ENCODE peak calls at places on chromosomes 11 and 22, in five cellular contexts. T is NCI-H2081; K is neural progenitor cell; H is HT1080; L is stimulated activated CD8-positive, alpha-beta memory T cell treated with anti-CD3 and anti-CD28 coated beads, Interleukin-4, amount 100 ng/mL, for 24 hours. O is an unnamed sample.

GRCh38 chr11:5196731-5197130 is 3.8 kb downstream of the OR51V1 start:
- DNase-seq in T (no peak), K (no peak), H (no peak), L (no peak), O (no peak)

GRCh38 chr11:44658451-44658850 is 68.3 kb upstream of the TSPAN18 start:
- DNase-seq in T (no peak), K (peak; percentile 35), H (no peak), L (no peak), O (no peak)

GRCh38 chr22:25673721-25674120 is 68.3 kb upstream of the MYO18B start:
- DNase-seq in T (no peak), K (no peak), H (no peak), L (no peak), O (no peak)

GRCh38 chr22:48894804-48895250 is 932.8 kb downstream of the BRD1 start:
- DNase-seq in T (no peak), K (no peak), H (no peak), L (no peak), O (no peak)

GRCh38 chr11:119705362-119705761 is 23.6 kb downstream of the NECTIN1 start:
- DNase-seq in T (no peak), K (no peak), H (no peak), L (no peak), O (no peak)

GRCh38 chr11:11789735-11790369 is 51.9 kb upstream of the USP47 start:
- DNase-seq in T (no peak), K (peak; percentile 38), H (peak; percentile 18), L (no peak), O (no peak)

GRCh38 chr11:12433571-12434061 is 56.2 kb downstream of the PARVA start:
- DNase-seq in T (no peak), K (no peak), H (no peak), L (no peak), O (no peak)

GRCh38 chr11:87176044-87176443 is 138.3 kb downstream of the TMEM135 start:
- DNase-seq in T (no peak), K (no peak), H (peak; percentile 85), L (no peak), O (no peak)

GRCh38 chr11:131618203-131618602 is 247.8 kb downstream of the NTM start:
- DNase-seq in T (no peak), K (no peak), H (no peak), L (no peak), O (no peak)

GRCh38 chr11:118488480-118489109 is 38.7 kb upstream of the TTC36 start:
- DNase-seq in T (peak; percentile 74), K (peak; percentile 72), H (peak; percentile 60), L (peak; percentile 60), O (peak; percentile 62)

GRCh38 chr11:76194872-76195668 is 11.2 kb downstream of the WNT11 start:
- DNase-seq in T (no peak), K (no peak), H (no peak), L (no peak), O (no peak)

GRCh38 chr11:109123811-109124787 is 297.9 kb upstream of the C11orf87 start:
- DNase-seq in T (no peak), K (no peak), H (no peak), L (no peak), O (no peak)

GRCh38 chr11:63862923-63863322 is 24.0 kb downstream of the MARK2 start:
- DNase-seq in T (peak; percentile 67), K (no peak), H (no peak), L (no peak), O (no peak)

GRCh38 chr11:19834761-19835160 is 122.1 kb downstream of the NAV2 start:
- DNase-seq in T (no peak), K (no peak), H (no peak), L (no peak), O (no peak)

GRCh38 chr22:50107529-50107928 is 17.7 kb downstream of the MOV10L1 start:
- DNase-seq in T (no peak), K (no peak), H (no peak), L (no peak), O (no peak)

GRCh38 chr11:32421992-32422391 is 13.3 kb downstream of the WT1 start:
- DNase-seq in T (no peak), K (no peak), H (no peak), L (no peak), O (peak; percentile 76)

GRCh38 chr11:99773646-99774045 is 752.9 kb downstream of the CNTN5 start:
- DNase-seq in T (no peak), K (no peak), H (peak; percentile 6), L (no peak), O (no peak)

GRCh38 chr11:60744114-60744513 is 12.6 kb upstream of the MS4A15 start:
- DNase-seq in T (no peak), K (no peak), H (no peak), L (no peak), O (no peak)

GRCh38 chr11:69251639-69252493 is 42.1 kb upstream of the MYEOV start:
- DNase-seq in T (no peak), K (no peak), H (no peak), L (no peak), O (no peak)

GRCh38 chr11:27052668-27053067 is 12.1 kb downstream of the BBOX1 start:
- DNase-seq in T (no peak), K (no peak), H (no peak), L (no peak), O (no peak)

GRCh38 chr11:65356394-65356972 is 1.9 kb downstream of the TIGD3 start:
- DNase-seq in T (no peak), K (no peak), H (no peak), L (no peak), O (no peak)

GRCh38 chr11:10318527-10318802 is 13.6 kb downstream of the ADM start:
- DNase-seq in T (peak; percentile 65), K (no peak), H (no peak), L (no peak), O (no peak)

GRCh38 chr11:128289048-128289447 is 298.3 kb downstream of the ETS1 start:
- DNase-seq in T (no peak), K (no peak), H (no peak), L (no peak), O (no peak)

GRCh38 chr22:27972732-27973698 is 54.0 kb upstream of the PITPNB start:
- DNase-seq in T (no peak), K (peak; percentile 21), H (no peak), L (no peak), O (no peak)

GRCh38 chr11:95910638-95911368 is 13.1 kb downstream of the MTMR2 start:
- DNase-seq in T (no peak), K (no peak), H (no peak), L (no peak), O (no peak)

GRCh38 chr22:26737262-26737661 is 79.9 kb downstream of the MIAT start:
- DNase-seq in T (no peak), K (no peak), H (no peak), L (no peak), O (no peak)

GRCh38 chr22:32583921-32584335 is 109.3 kb downstream of the FBXO7 start:
- DNase-seq in T (no peak), K (no peak), H (no peak), L (no peak), O (no peak)